ENCODE peak calls at places on chromosomes 11 and 22, in seven cellular contexts. One of them, this sample, is unnamed.

GRCh38 chr11:127993788-127994187 is 593.6 kb downstream of the ETS1 start:
- DNase-seq in K562: no peak
- DNase-seq in HCT116: no peak
- DNase-seq in H1: peak
- DNase-seq in HepG2: no peak
- DNase-seq in GM12878: no peak
- DNase-seq in SK-N-SH: no peak
- DNase-seq in this sample: no peak

GRCh38 chr11:115930886-115931537 is 426.8 kb upstream of the CADM1 start:
- DNase-seq in K562: no peak
- DNase-seq in HCT116: no peak
- DNase-seq in H1: no peak
- DNase-seq in HepG2: no peak
- DNase-seq in GM12878: no peak
- DNase-seq in SK-N-SH: no peak
- DNase-seq in this sample: no peak

GRCh38 chr11:77174559-77174958 is 46.5 kb downstream of the MYO7A start:
- DNase-seq in K562: no peak
- DNase-seq in HCT116: no peak
- DNase-seq in H1: no peak
- DNase-seq in HepG2: no peak
- DNase-seq in GM12878: no peak
- DNase-seq in SK-N-SH: no peak
- DNase-seq in this sample: no peak

GRCh38 chr11:71452354-71453020 is 516 bp upstream of the NADSYN1 start:
- DNase-seq in K562: no peak
- DNase-seq in HCT116: no peak
- DNase-seq in H1: no peak
- DNase-seq in HepG2: peak
- DNase-seq in GM12878: no peak
- DNase-seq in SK-N-SH: no peak
- DNase-seq in this sample: no peak

GRCh38 chr11:119747868-119748660 is 19.1 kb upstream of the NECTIN1 start:
- DNase-seq in K562: no peak
- DNase-seq in HCT116: no peak
- DNase-seq in H1: no peak
- DNase-seq in HepG2: no peak
- DNase-seq in GM12878: no peak
- DNase-seq in SK-N-SH: no peak
- DNase-seq in this sample: no peak

GRCh38 chr11:72534859-72535547 is 100.7 kb upstream of the CLPB start:
- DNase-seq in K562: no peak
- DNase-seq in HCT116: peak
- DNase-seq in H1: no peak
- DNase-seq in HepG2: no peak
- DNase-seq in GM12878: no peak
- DNase-seq in SK-N-SH: peak
- DNase-seq in this sample: no peak

GRCh38 chr11:45178890-45179663 is 32.6 kb downstream of the PRDM11 start:
- DNase-seq in K562: no peak
- DNase-seq in HCT116: no peak
- DNase-seq in H1: no peak
- DNase-seq in HepG2: no peak
- DNase-seq in GM12878: no peak
- DNase-seq in SK-N-SH: no peak
- DNase-seq in this sample: no peak

GRCh38 chr22:43925433-43926348 is 2.1 kb downstream of the PNPLA3 start:
- DNase-seq in K562: no peak
- DNase-seq in HCT116: no peak
- DNase-seq in H1: no peak
- DNase-seq in HepG2: peak
- DNase-seq in GM12878: no peak
- DNase-seq in SK-N-SH: no peak
- DNase-seq in this sample: no peak

GRCh38 chr11:61949169-61950034 is 749 bp upstream of the BEST1 start:
- DNase-seq in K562: peak
- DNase-seq in HCT116: peak
- DNase-seq in H1: peak
- DNase-seq in HepG2: peak
- DNase-seq in GM12878: no peak
- DNase-seq in SK-N-SH: peak
- DNase-seq in this sample: no peak

GRCh38 chr22:46858181-46858771 is 95.8 kb downstream of the TBC1D22A start:
- DNase-seq in K562: no peak
- DNase-seq in HCT116: no peak
- DNase-seq in H1: no peak
- DNase-seq in HepG2: no peak
- DNase-seq in GM12878: no peak
- DNase-seq in SK-N-SH: no peak
- DNase-seq in this sample: no peak

GRCh38 chr11:65448074-65448417 is 25.4 kb downstream of the NEAT1 start:
- DNase-seq in K562: no peak
- DNase-seq in HCT116: no peak
- DNase-seq in H1: no peak
- DNase-seq in HepG2: no peak
- DNase-seq in GM12878: no peak
- DNase-seq in SK-N-SH: no peak
- DNase-seq in this sample: no peak

GRCh38 chr11:119167933-119168332 is 592 bp upstream of the NLRX1 start:
- DNase-seq in K562: no peak
- DNase-seq in HCT116: no peak
- DNase-seq in H1: no peak
- DNase-seq in HepG2: peak
- DNase-seq in GM12878: no peak
- DNase-seq in SK-N-SH: no peak
- DNase-seq in this sample: no peak

GRCh38 chr11:20596629-20597129 is 2.7 kb upstream of the SLC6A5 start:
- DNase-seq in K562: peak
- DNase-seq in HCT116: no peak
- DNase-seq in H1: no peak
- DNase-seq in HepG2: no peak
- DNase-seq in GM12878: no peak
- DNase-seq in SK-N-SH: no peak
- DNase-seq in this sample: no peak

GRCh38 chr11:124041254-124041653 is at the start of gene OR10G7:
- DNase-seq in K562: no peak
- DNase-seq in HCT116: no peak
- DNase-seq in H1: no peak
- DNase-seq in HepG2: no peak
- DNase-seq in GM12878: no peak
- DNase-seq in SK-N-SH: peak
- DNase-seq in this sample: no peak

GRCh38 chr11:126233391-126233790 is 21.8 kb downstream of the FAM118B start:
- DNase-seq in K562: no peak
- DNase-seq in HCT116: no peak
- DNase-seq in H1: no peak
- DNase-seq in HepG2: no peak
- DNase-seq in GM12878: no peak
- DNase-seq in SK-N-SH: no peak
- DNase-seq in this sample: no peak

GRCh38 chr22:43377486-43377995 is 34.3 kb upstream of the MPPED1 start:
- DNase-seq in K562: no peak
- DNase-seq in HCT116: no peak
- DNase-seq in H1: no peak
- DNase-seq in HepG2: no peak
- DNase-seq in GM12878: no peak
- DNase-seq in SK-N-SH: no peak
- DNase-seq in this sample: no peak

GRCh38 chr11:61756452-61757212 is 4.2 kb downstream of the MYRF start:
- DNase-seq in K562: peak
- DNase-seq in HCT116: peak
- DNase-seq in H1: no peak
- DNase-seq in HepG2: peak
- DNase-seq in GM12878: peak
- DNase-seq in SK-N-SH: no peak
- DNase-seq in this sample: no peak

GRCh38 chr22:29914165-29914564 is 31.2 kb downstream of the MTMR3 start:
- DNase-seq in K562: no peak
- DNase-seq in HCT116: no peak
- DNase-seq in H1: no peak
- DNase-seq in HepG2: no peak
- DNase-seq in GM12878: no peak
- DNase-seq in SK-N-SH: peak
- DNase-seq in this sample: peak

GRCh38 chr11:62721994-62722393 is 5.3 kb downstream of the HNRNPUL2 start:
- DNase-seq in K562: no peak
- DNase-seq in HCT116: no peak
- DNase-seq in H1: no peak
- DNase-seq in HepG2: peak
- DNase-seq in GM12878: no peak
- DNase-seq in SK-N-SH: no peak
- DNase-seq in this sample: no peak

DNA sequence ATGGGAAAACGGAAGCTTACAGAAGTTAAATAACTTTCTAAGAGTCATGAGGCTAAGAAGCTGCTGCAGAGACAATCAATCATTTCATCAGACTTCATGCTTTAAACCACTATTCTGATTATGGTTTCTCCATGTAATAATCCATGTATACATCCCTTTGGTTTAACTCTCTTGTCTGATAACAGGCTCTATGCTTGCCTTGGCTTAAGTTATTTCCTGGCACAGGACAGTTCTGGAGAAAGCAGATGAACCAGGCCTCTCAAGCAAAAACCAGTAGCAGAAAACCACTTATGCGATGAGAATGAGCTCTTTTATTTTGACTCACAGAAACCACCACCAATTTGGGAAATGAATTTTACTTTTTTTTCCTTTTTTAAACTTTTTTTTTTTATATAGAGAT is 6.5 kb upstream of the PCF11 start:
- DNase-seq in K562: no peak
- DNase-seq in HCT116: no peak
- DNase-seq in H1: no peak
- DNase-seq in HepG2: no peak
- DNase-seq in GM12878: no peak
- DNase-seq in SK-N-SH: no peak
- DNase-seq in this sample: no peak
- H3K27ac ChIP-seq in K562: no peak
- H3K27ac ChIP-seq in HCT116: no peak
- H3K27ac ChIP-seq in H1: no peak
- H3K27ac ChIP-seq in HepG2: no peak
- H3K27ac ChIP-seq in GM12878: no peak
- H3K27ac ChIP-seq in SK-N-SH: no peak
- H3K27ac ChIP-seq in this sample: no peak

GRCh38 chr11:58070585-58070984 is 39.8 kb downstream of the OR6Q1 start:
- DNase-seq in K562: no peak
- DNase-seq in HCT116: no peak
- DNase-seq in H1: no peak
- DNase-seq in HepG2: peak
- DNase-seq in GM12878: no peak
- DNase-seq in SK-N-SH: no peak
- DNase-seq in this sample: no peak

GRCh38 chr11:58068640-58069039 is 37.9 kb downstream of the OR6Q1 start:
- DNase-seq in K562: peak
- DNase-seq in HCT116: no peak
- DNase-seq in H1: no peak
- DNase-seq in HepG2: no peak
- DNase-seq in GM12878: no peak
- DNase-seq in SK-N-SH: no peak
- DNase-seq in this sample: no peak

GRCh38 chr11:58061813-58062212 is 31.1 kb downstream of the OR6Q1 start:
- DNase-seq in K562: no peak
- DNase-seq in HCT116: no peak
- DNase-seq in H1: no peak
- DNase-seq in HepG2: no peak
- DNase-seq in GM12878: no peak
- DNase-seq in SK-N-SH: no peak
- DNase-seq in this sample: no peak

GRCh38 chr11:58067685-58068084 is 36.9 kb downstream of the OR6Q1 start:
- DNase-seq in K562: no peak
- DNase-seq in HCT116: no peak
- DNase-seq in H1: no peak
- DNase-seq in HepG2: no peak
- DNase-seq in GM12878: no peak
- DNase-seq in SK-N-SH: no peak
- DNase-seq in this sample: no peak
- H3K4me3 ChIP-seq in K562: no peak
- H3K4me3 ChIP-seq in HCT116: no peak
- H3K4me3 ChIP-seq in H1: no peak
- H3K4me3 ChIP-seq in HepG2: no peak
- H3K4me3 ChIP-seq in GM12878: no peak
- H3K4me3 ChIP-seq in SK-N-SH: no peak
- H3K4me3 ChIP-seq in this sample: no peak

GRCh38 chr11:803770-804598 is 1.0 kb downstream of the PIDD1 start:
- DNase-seq in K562: no peak
- DNase-seq in HCT116: no peak
- DNase-seq in H1: no peak
- DNase-seq in HepG2: no peak
- DNase-seq in GM12878: no peak
- DNase-seq in SK-N-SH: peak
- DNase-seq in this sample: no peak
- TF ChIP-seq SIN3A in K562: no peak
- TF ChIP-seq SIN3A in HCT116: no peak
- TF ChIP-seq SIN3A in H1: no peak
- TF ChIP-seq SIN3A in HepG2: no peak
- TF ChIP-seq SIN3A in GM12878: no peak
- TF ChIP-seq SIN3A in SK-N-SH: no peak
- TF ChIP-seq SIN3A in this sample: no peak

GRCh38 chr22:48942698-48943566 is 884.7 kb downstream of the BRD1 start:
- DNase-seq in K562: no peak
- DNase-seq in HCT116: no peak
- DNase-seq in H1: no peak
- DNase-seq in HepG2: no peak
- DNase-seq in GM12878: no peak
- DNase-seq in SK-N-SH: no peak
- DNase-seq in this sample: no peak
- H3K27ac ChIP-seq in K562: no peak
- H3K27ac ChIP-seq in HCT116: no peak
- H3K27ac ChIP-seq in H1: no peak
- H3K27ac ChIP-seq in HepG2: peak
- H3K27ac ChIP-seq in GM12878: no peak
- H3K27ac ChIP-seq in SK-N-SH: no peak
- H3K27ac ChIP-seq in this sample: no peak

DNA sequence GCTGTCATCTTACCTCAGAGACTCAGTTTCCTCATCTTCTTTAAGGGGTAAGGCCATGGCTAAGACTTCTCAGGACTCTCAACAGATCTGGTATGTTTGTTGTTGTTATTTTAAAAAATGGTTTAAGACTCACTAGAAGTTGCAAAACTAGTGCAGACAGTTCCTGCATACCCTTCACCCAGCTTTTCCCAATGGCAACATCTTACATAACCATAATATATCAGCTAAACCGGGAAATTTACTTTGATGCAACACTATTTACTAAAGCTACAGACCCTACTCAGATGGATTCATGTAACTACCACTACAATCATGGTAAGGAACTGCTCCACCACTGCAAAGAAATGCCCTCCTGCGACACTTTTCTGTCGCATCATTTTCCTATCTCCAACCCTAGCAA is 20.4 kb downstream of the LGR4 start:
- DNase-seq in K562: no peak
- DNase-seq in HCT116: no peak
- DNase-seq in H1: no peak
- DNase-seq in HepG2: no peak
- DNase-seq in GM12878: no peak
- DNase-seq in SK-N-SH: no peak
- DNase-seq in this sample: no peak
- H3K4me3 ChIP-seq in K562: no peak
- H3K4me3 ChIP-seq in HCT116: no peak
- H3K4me3 ChIP-seq in H1: no peak
- H3K4me3 ChIP-seq in HepG2: no peak
- H3K4me3 ChIP-seq in GM12878: no peak
- H3K4me3 ChIP-seq in SK-N-SH: no peak
- H3K4me3 ChIP-seq in this sample: no peak

This sample was measured in Panc1.